ENCODE peak calls at places on chromosomes 12 and 14, in six cellular contexts. D is tibial artery; J is fibroblast of the conjunctiva; B is RCC 7860; L is CD8-positive, alpha-beta T cell; R is HEK293T. V is an unnamed sample.

GRCh38 chr12:108996320-108996719 is 24.5 kb downstream of the SVOP start:
- DNase-seq in D (no peak), J (no peak), B (no peak), L (no peak), R (no peak), V (no peak)

GRCh38 chr12:132494294-132495164 is 4.6 kb downstream of the FBRSL1 start:
- DNase-seq in D (no peak), J (no peak), B (no peak), L (no peak), R (no peak), V (no peak)

GRCh38 chr12:114626-115211 is 48.2 kb downstream of the IQSEC3 start:
- DNase-seq in D (no peak), J (no peak), B (no peak), L (no peak), R (no peak), V (no peak)

GRCh38 chr14:76987956-76988520 is 40.5 kb downstream of the IRF2BPL start:
- DNase-seq in D (no peak), J (no peak), B (no peak), L (no peak), R (no peak), V (no peak)

GRCh38 chr12:98838282-98838681 is 193.2 kb downstream of the APAF1 start:
- DNase-seq in D (no peak), J (no peak), B (no peak), L (no peak), R (peak), V (no peak)

GRCh38 chr12:124832856-124833255 is 30.8 kb downstream of the SCARB1 start:
- DNase-seq in D (no peak), J (no peak), B (no peak), L (no peak), R (no peak), V (no peak)

GRCh38 chr12:48279096-48279495 is 71.6 kb downstream of the ZNF641 start:
- DNase-seq in D (no peak), J (no peak), B (no peak), L (no peak), R (no peak), V (no peak)

GRCh38 chr14:100822007-100822406 is 3.9 kb upstream of the MEG3 start:
- DNase-seq in D (no peak), J (no peak), B (no peak), L (no peak), R (no peak), V (no peak)

GRCh38 chr14:81682134-81682533 is 148.5 kb upstream of the SEL1L start:
- DNase-seq in D (no peak), J (no peak), B (no peak), L (no peak), R (no peak), V (no peak)

GRCh38 chr14:49892301-49892635 is 614 bp upstream of the ARF6 start:
- DNase-seq in D (no peak), J (peak), B (peak), L (peak), R (peak), V (peak)

GRCh38 chr12:46292754-46293402 is 24.0 kb upstream of the SLC38A1 start:
- DNase-seq in D (no peak), J (no peak), B (no peak), L (no peak), R (no peak), V (no peak)

GRCh38 chr14:91509083-91509877 is 830 bp downstream of the PPP4R3A start:
- DNase-seq in D (peak), J (no peak), B (no peak), L (peak), R (peak), V (no peak)